ENCODE peak calls at places on chromosomes 2 and 18, in ten cellular contexts. One of them, this sample, is unnamed.
A peak's percentile ranks its signal among the peaks of the same experiment; 100 is the strongest.

GRCh38 chr2:146246017-146246733 is 1598.7 kb upstream of the ACVR2A start:
- DNase-seq in aorta: no peak
- DNase-seq in heart left ventricle: no peak
- DNase-seq in mammary epithelial cell: no peak
- DNase-seq in ascending aorta: no peak
- DNase-seq in upper lobe of right lung: no peak
- DNase-seq in spleen: no peak
- DNase-seq in ovary: no peak
- DNase-seq in NT2/D1: no peak
- DNase-seq in upper lobe of left lung: no peak
- DNase-seq in this sample: no peak

GRCh38 chr2:156182132-156182531 is 150.4 kb downstream of the NR4A2 start:
- DNase-seq in aorta: no peak
- DNase-seq in heart left ventricle: no peak
- DNase-seq in mammary epithelial cell: peak; percentile 96
- DNase-seq in ascending aorta: no peak
- DNase-seq in upper lobe of right lung: no peak
- DNase-seq in spleen: no peak
- DNase-seq in ovary: no peak
- DNase-seq in NT2/D1: no peak
- DNase-seq in upper lobe of left lung: no peak
- DNase-seq in this sample: no peak

GRCh38 chr2:151575338-151575737 is 158.9 kb downstream of the NEB start:
- DNase-seq in aorta: no peak
- DNase-seq in heart left ventricle: no peak
- DNase-seq in mammary epithelial cell: peak; percentile 45
- DNase-seq in ascending aorta: no peak
- DNase-seq in upper lobe of right lung: no peak
- DNase-seq in spleen: no peak
- DNase-seq in ovary: no peak
- DNase-seq in NT2/D1: no peak
- DNase-seq in upper lobe of left lung: no peak
- DNase-seq in this sample: no peak

GRCh38 chr2:72871880-72872279 is 15.3 kb upstream of the SPR start:
- DNase-seq in aorta: no peak
- DNase-seq in heart left ventricle: no peak
- DNase-seq in mammary epithelial cell: no peak
- DNase-seq in ascending aorta: no peak
- DNase-seq in upper lobe of right lung: no peak
- DNase-seq in spleen: no peak
- DNase-seq in ovary: no peak
- DNase-seq in NT2/D1: no peak
- DNase-seq in upper lobe of left lung: no peak
- DNase-seq in this sample: no peak

GRCh38 chr2:65275141-65275540 is 47.5 kb downstream of the ACTR2 start:
- DNase-seq in aorta: no peak
- DNase-seq in heart left ventricle: no peak
- DNase-seq in mammary epithelial cell: no peak
- DNase-seq in ascending aorta: no peak
- DNase-seq in upper lobe of right lung: no peak
- DNase-seq in spleen: no peak
- DNase-seq in ovary: no peak
- DNase-seq in NT2/D1: peak; percentile 85
- DNase-seq in upper lobe of left lung: no peak
- DNase-seq in this sample: no peak

GRCh38 chr2:174971868-174972781 is 33.1 kb downstream of the CHN1 start:
- DNase-seq in aorta: no peak
- DNase-seq in heart left ventricle: peak; percentile 40
- DNase-seq in mammary epithelial cell: peak; percentile 84
- DNase-seq in ascending aorta: no peak
- DNase-seq in upper lobe of right lung: no peak
- DNase-seq in spleen: no peak
- DNase-seq in ovary: no peak
- DNase-seq in NT2/D1: no peak
- DNase-seq in upper lobe of left lung: no peak
- DNase-seq in this sample: peak; percentile 47

GRCh38 chr18:44804033-44804432 is 123.3 kb downstream of the SETBP1 start:
- DNase-seq in aorta: no peak
- DNase-seq in heart left ventricle: no peak
- DNase-seq in mammary epithelial cell: no peak
- DNase-seq in ascending aorta: no peak
- DNase-seq in upper lobe of right lung: no peak
- DNase-seq in spleen: no peak
- DNase-seq in ovary: no peak
- DNase-seq in NT2/D1: no peak
- DNase-seq in upper lobe of left lung: no peak
- DNase-seq in this sample: no peak

GRCh38 chr18:68172842-68173549 is 541.9 kb downstream of the TMX3 start:
- DNase-seq in aorta: no peak
- DNase-seq in heart left ventricle: no peak
- DNase-seq in mammary epithelial cell: no peak
- DNase-seq in ascending aorta: no peak
- DNase-seq in upper lobe of right lung: no peak
- DNase-seq in spleen: no peak
- DNase-seq in ovary: no peak
- DNase-seq in NT2/D1: peak; percentile 15
- DNase-seq in upper lobe of left lung: no peak
- DNase-seq in this sample: no peak

GRCh38 chr2:112621792-112622527 is 23.8 kb upstream of the SLC20A1 start:
- DNase-seq in aorta: no peak
- DNase-seq in heart left ventricle: no peak
- DNase-seq in mammary epithelial cell: peak; percentile 79
- DNase-seq in ascending aorta: no peak
- DNase-seq in upper lobe of right lung: no peak
- DNase-seq in spleen: no peak
- DNase-seq in ovary: no peak
- DNase-seq in NT2/D1: no peak
- DNase-seq in upper lobe of left lung: no peak
- DNase-seq in this sample: no peak

GRCh38 chr2:149594411-149594810 is 6.8 kb upstream of the MMADHC start:
- DNase-seq in aorta: no peak
- DNase-seq in heart left ventricle: no peak
- DNase-seq in mammary epithelial cell: no peak
- DNase-seq in ascending aorta: no peak
- DNase-seq in upper lobe of right lung: no peak
- DNase-seq in spleen: no peak
- DNase-seq in ovary: no peak
- DNase-seq in NT2/D1: no peak
- DNase-seq in upper lobe of left lung: no peak
- DNase-seq in this sample: no peak

GRCh38 chr18:75223687-75224347 is 13.2 kb downstream of the TSHZ1 start:
- DNase-seq in aorta: no peak
- DNase-seq in heart left ventricle: no peak
- DNase-seq in mammary epithelial cell: no peak
- DNase-seq in ascending aorta: no peak
- DNase-seq in upper lobe of right lung: no peak
- DNase-seq in spleen: no peak
- DNase-seq in ovary: no peak
- DNase-seq in NT2/D1: no peak
- DNase-seq in upper lobe of left lung: no peak
- DNase-seq in this sample: no peak

GRCh38 chr2:101770672-101771071 is 73.2 kb downstream of the MAP4K4 start:
- DNase-seq in aorta: no peak
- DNase-seq in heart left ventricle: no peak
- DNase-seq in mammary epithelial cell: peak; percentile 57
- DNase-seq in ascending aorta: no peak
- DNase-seq in upper lobe of right lung: no peak
- DNase-seq in spleen: no peak
- DNase-seq in ovary: no peak
- DNase-seq in NT2/D1: no peak
- DNase-seq in upper lobe of left lung: no peak
- DNase-seq in this sample: no peak

GRCh38 chr2:67182884-67183283 is 214.2 kb upstream of the ETAA1 start:
- DNase-seq in aorta: no peak
- DNase-seq in heart left ventricle: no peak
- DNase-seq in mammary epithelial cell: no peak
- DNase-seq in ascending aorta: no peak
- DNase-seq in upper lobe of right lung: no peak
- DNase-seq in spleen: no peak
- DNase-seq in ovary: no peak
- DNase-seq in NT2/D1: no peak
- DNase-seq in upper lobe of left lung: no peak
- DNase-seq in this sample: no peak

GRCh38 chr2:67186871-67187270 is 210.3 kb upstream of the ETAA1 start:
- DNase-seq in aorta: no peak
- DNase-seq in heart left ventricle: no peak
- DNase-seq in mammary epithelial cell: peak; percentile 19
- DNase-seq in ascending aorta: no peak
- DNase-seq in upper lobe of right lung: no peak
- DNase-seq in spleen: no peak
- DNase-seq in ovary: no peak
- DNase-seq in NT2/D1: no peak
- DNase-seq in upper lobe of left lung: no peak
- DNase-seq in this sample: no peak
- H3K4me3 ChIP-seq in aorta: no peak overlapping the region
- H3K4me3 ChIP-seq in heart left ventricle: no peak overlapping the region
- H3K4me3 ChIP-seq in mammary epithelial cell: no peak overlapping the region
- H3K4me3 ChIP-seq in ascending aorta: no peak overlapping the region
- H3K4me3 ChIP-seq in upper lobe of right lung: no peak overlapping the region
- H3K4me3 ChIP-seq in spleen: no peak overlapping the region
- H3K4me3 ChIP-seq in ovary: no peak overlapping the region
- H3K4me3 ChIP-seq in NT2/D1: no peak overlapping the region
- H3K4me3 ChIP-seq in upper lobe of left lung: no peak overlapping the region
- H3K4me3 ChIP-seq in this sample: no peak overlapping the region

GRCh38 chr2:197249771-197250397 is 60.7 kb downstream of the ANKRD44 start:
- DNase-seq in aorta: no peak
- DNase-seq in heart left ventricle: no peak
- DNase-seq in mammary epithelial cell: no peak
- DNase-seq in ascending aorta: no peak
- DNase-seq in upper lobe of right lung: no peak
- DNase-seq in spleen: no peak
- DNase-seq in ovary: no peak
- DNase-seq in NT2/D1: no peak
- DNase-seq in upper lobe of left lung: no peak
- DNase-seq in this sample: no peak
- H3K4me1 ChIP-seq in aorta: no peaks in the 10 kb centered on the region
- H3K4me1 ChIP-seq in heart left ventricle: no peaks in the 10 kb centered on the region
- H3K4me1 ChIP-seq in mammary epithelial cell: no peaks in the 10 kb centered on the region
- H3K4me1 ChIP-seq in ascending aorta: no peaks in the 10 kb centered on the region
- H3K4me1 ChIP-seq in upper lobe of right lung: peaks cover 15% of the 10 kb centered on the region
- H3K4me1 ChIP-seq in spleen: peaks cover 100% of the 10 kb centered on the region
- H3K4me1 ChIP-seq in ovary: no peaks in the 10 kb centered on the region
- H3K4me1 ChIP-seq in NT2/D1: no peaks in the 10 kb centered on the region
- H3K4me1 ChIP-seq in upper lobe of left lung: peaks cover 9% of the 10 kb centered on the region
- H3K4me1 ChIP-seq in this sample: no peaks in the 10 kb centered on the region

GRCh38 chr18:30639361-30639760 is 403.2 kb downstream of the DSC3 start:
- DNase-seq in aorta: no peak
- DNase-seq in heart left ventricle: no peak
- DNase-seq in mammary epithelial cell: no peak
- DNase-seq in ascending aorta: no peak
- DNase-seq in upper lobe of right lung: no peak
- DNase-seq in spleen: no peak
- DNase-seq in ovary: no peak
- DNase-seq in NT2/D1: no peak
- DNase-seq in upper lobe of left lung: no peak
- DNase-seq in this sample: no peak

DNA sequence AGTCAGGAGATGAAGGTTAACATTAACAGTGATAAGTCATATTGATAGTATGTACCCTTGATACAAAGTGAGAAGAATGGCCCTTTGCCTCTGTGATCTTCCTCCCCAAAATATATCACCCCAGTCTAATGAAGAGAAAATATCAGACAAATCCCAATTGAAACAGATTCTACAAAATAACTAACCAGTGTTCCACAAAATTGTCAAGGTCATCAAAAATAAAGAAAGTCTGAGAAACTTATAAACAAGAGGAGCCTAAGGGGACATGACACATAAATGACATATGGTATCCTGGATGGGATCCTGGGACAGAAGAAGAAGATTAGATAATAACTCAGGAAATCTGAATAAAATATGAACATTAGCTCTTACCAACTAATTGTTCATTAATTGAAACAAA is 398.4 kb downstream of the DSC3 start:
- DNase-seq in aorta: no peak
- DNase-seq in heart left ventricle: no peak
- DNase-seq in mammary epithelial cell: no peak
- DNase-seq in ascending aorta: no peak
- DNase-seq in upper lobe of right lung: no peak
- DNase-seq in spleen: no peak
- DNase-seq in ovary: no peak
- DNase-seq in NT2/D1: no peak
- DNase-seq in upper lobe of left lung: no peak
- DNase-seq in this sample: no peak
- H3K4me3 ChIP-seq in aorta: no peak overlapping the region
- H3K4me3 ChIP-seq in heart left ventricle: no peak overlapping the region
- H3K4me3 ChIP-seq in mammary epithelial cell: no peak overlapping the region
- H3K4me3 ChIP-seq in ascending aorta: no peak overlapping the region
- H3K4me3 ChIP-seq in upper lobe of right lung: no peak overlapping the region
- H3K4me3 ChIP-seq in spleen: no peak overlapping the region
- H3K4me3 ChIP-seq in ovary: no peak overlapping the region
- H3K4me3 ChIP-seq in NT2/D1: no peak overlapping the region
- H3K4me3 ChIP-seq in upper lobe of left lung: no peak overlapping the region
- H3K4me3 ChIP-seq in this sample: no peak overlapping the region

GRCh38 chr2:26119521-26119920 is 53.4 kb upstream of the GAREM2 start:
- DNase-seq in aorta: no peak
- DNase-seq in heart left ventricle: no peak
- DNase-seq in mammary epithelial cell: no peak
- DNase-seq in ascending aorta: no peak
- DNase-seq in upper lobe of right lung: no peak
- DNase-seq in spleen: no peak
- DNase-seq in ovary: no peak
- DNase-seq in NT2/D1: no peak
- DNase-seq in upper lobe of left lung: no peak
- DNase-seq in this sample: no peak
- H3K4me1 ChIP-seq in aorta: no peaks in the 10 kb centered on the region
- H3K4me1 ChIP-seq in heart left ventricle: peaks cover 25% of the 10 kb centered on the region
- H3K4me1 ChIP-seq in mammary epithelial cell: no peaks in the 10 kb centered on the region
- H3K4me1 ChIP-seq in ascending aorta: no peaks in the 10 kb centered on the region
- H3K4me1 ChIP-seq in upper lobe of right lung: no peaks in the 10 kb centered on the region
- H3K4me1 ChIP-seq in spleen: peaks cover 21% of the 10 kb centered on the region
- H3K4me1 ChIP-seq in ovary: no peaks in the 10 kb centered on the region
- H3K4me1 ChIP-seq in NT2/D1: no peaks in the 10 kb centered on the region
- H3K4me1 ChIP-seq in upper lobe of left lung: no peaks in the 10 kb centered on the region
- H3K4me1 ChIP-seq in this sample: peaks cover 50% of the 10 kb centered on the region

DNA sequence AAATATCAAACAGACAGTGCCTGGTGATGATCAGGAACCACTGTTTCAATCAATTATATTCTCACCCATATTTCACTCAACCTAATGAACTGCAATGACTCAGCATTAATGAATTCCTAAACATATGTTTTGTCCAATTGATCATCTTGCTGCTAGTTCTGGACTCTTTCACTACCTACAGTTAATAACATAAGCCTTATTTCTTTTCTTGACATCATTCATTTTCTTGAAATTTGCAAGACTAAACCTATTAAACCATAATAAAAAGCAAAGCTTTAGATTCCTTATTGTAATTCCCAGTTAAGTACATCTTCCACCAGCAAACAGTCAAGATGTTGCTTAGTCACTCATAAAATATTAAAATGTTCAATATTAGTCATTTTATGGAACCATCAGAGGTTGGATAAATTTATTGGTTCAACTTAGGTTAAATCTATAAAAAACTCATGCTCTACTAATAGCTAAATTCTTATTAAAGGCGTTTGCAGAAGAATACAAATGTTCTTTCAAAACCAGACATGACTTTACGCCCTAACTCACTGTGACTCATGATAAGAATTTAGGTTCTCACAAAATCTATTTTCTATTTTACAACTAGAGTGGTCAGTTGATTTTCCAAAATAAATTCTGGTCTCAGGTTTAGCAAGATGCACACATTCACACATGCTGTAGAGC is 599.4 kb downstream of the RNF144A start:
- DNase-seq in aorta: no peak
- DNase-seq in heart left ventricle: no peak
- DNase-seq in mammary epithelial cell: no peak
- DNase-seq in ascending aorta: no peak
- DNase-seq in upper lobe of right lung: no peak
- DNase-seq in spleen: no peak
- DNase-seq in ovary: no peak
- DNase-seq in NT2/D1: no peak
- DNase-seq in upper lobe of left lung: no peak
- DNase-seq in this sample: no peak
- H3K4me3 ChIP-seq in aorta: no peak overlapping the region
- H3K4me3 ChIP-seq in heart left ventricle: no peak overlapping the region
- H3K4me3 ChIP-seq in mammary epithelial cell: no peak overlapping the region
- H3K4me3 ChIP-seq in ascending aorta: no peak overlapping the region
- H3K4me3 ChIP-seq in upper lobe of right lung: no peak overlapping the region
- H3K4me3 ChIP-seq in spleen: no peak overlapping the region
- H3K4me3 ChIP-seq in ovary: no peak overlapping the region
- H3K4me3 ChIP-seq in NT2/D1: no peak overlapping the region
- H3K4me3 ChIP-seq in upper lobe of left lung: no peak overlapping the region
- H3K4me3 ChIP-seq in this sample: no peak overlapping the region